ENCODE peak calls at places on chromosomes 13 and 19, in eight cellular contexts. C, H, I, G, O, R, K and S are unnamed samples. For H3K36me3 and H3K27me3, the result is how much of the 10 kb centered on the place peaks cover.

GRCh38 chr19:12995596-12996541 is 594 bp downstream of the NFIX start:
- DNase-seq in G (peak), K (no peak), R (no peak), O (no peak), H (no peak), I (peak), C (no peak), S (no peak)

GRCh38 chr13:104773775-104774174 is 1707.6 kb upstream of the SLC10A2 start:
- DNase-seq in I (peak), K (peak), R (no peak), O (no peak), H (no peak), G (no peak), C (peak), S (no peak)

GRCh38 chr19:16581145-16581970 is 9.1 kb upstream of the SLC35E1 start:
- DNase-seq in I (no peak), O (no peak), G (peak), C (no peak), H (no peak), K (no peak), R (no peak), S (no peak)

GRCh38 chr19:32810452-32810851 is 59.1 kb downstream of the SLC7A9 start:
- DNase-seq in H (no peak), I (no peak), C (no peak), R (no peak), G (no peak), K (no peak), O (no peak), S (no peak)

GRCh38 chr19:44653977-44654784 is 10.5 kb downstream of the PVR start:
- DNase-seq in C (peak), R (peak), G (peak), K (peak), H (no peak), O (peak), I (peak), S (no peak)

GRCh38 chr13:49877629-49878218 is 58.4 kb downstream of the SPRYD7 start:
- DNase-seq in R (no peak), I (no peak), O (no peak), K (peak), H (no peak), C (peak), G (no peak), S (no peak)

GRCh38 chr13:53238241-53238640 is 209.6 kb downstream of the OLFM4 start:
- DNase-seq in O (no peak), R (no peak), H (no peak), G (no peak), K (no peak), I (peak), C (peak), S (no peak)

GRCh38 chr19:16051254-16052025 is 24.9 kb upstream of the TPM4 start:
- DNase-seq in G (no peak), C (no peak), R (no peak), H (no peak), K (peak), I (peak), O (peak), S (no peak)

GRCh38 chr13:51601601-51602348 is 17.5 kb downstream of the WDFY2 start:
- DNase-seq in K (no peak), H (no peak), R (no peak), G (no peak), O (no peak), C (no peak), I (no peak), S (no peak)

GRCh38 chr13:43611631-43612416 is 174.9 kb downstream of the ENOX1 start:
- DNase-seq in O (no peak), I (no peak), K (no peak), H (no peak), C (no peak), G (no peak), R (no peak), S (no peak)

DNA sequence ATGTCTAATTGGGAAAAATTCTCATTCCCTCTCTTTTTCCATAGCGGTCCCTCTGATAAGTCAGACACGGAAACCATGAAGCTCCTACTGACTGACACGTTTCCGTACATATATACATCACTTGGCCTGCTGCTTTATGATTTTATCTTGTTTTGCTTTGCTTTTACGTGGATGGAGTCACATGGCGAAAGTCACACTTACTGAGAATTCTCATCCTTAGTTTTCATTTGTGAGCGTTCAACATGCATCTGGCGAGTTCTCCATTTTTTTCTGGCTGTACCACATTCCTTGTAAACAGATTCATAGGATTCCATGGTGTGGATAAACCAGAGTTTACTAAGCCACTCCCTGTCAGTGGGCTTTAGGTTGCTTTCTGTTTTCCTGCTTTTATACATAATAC is 21.2 kb downstream of the PGPEP1 start:
- DNase-seq in I (no peak), O (no peak), R (no peak), K (no peak), H (no peak), C (no peak), G (no peak), S (no peak)
- H3K36me3 ChIP-seq in I (under half), O (half or more), R (under half), K (under half), H (under half), C (under half), G (half or more), S (under half)

DNA sequence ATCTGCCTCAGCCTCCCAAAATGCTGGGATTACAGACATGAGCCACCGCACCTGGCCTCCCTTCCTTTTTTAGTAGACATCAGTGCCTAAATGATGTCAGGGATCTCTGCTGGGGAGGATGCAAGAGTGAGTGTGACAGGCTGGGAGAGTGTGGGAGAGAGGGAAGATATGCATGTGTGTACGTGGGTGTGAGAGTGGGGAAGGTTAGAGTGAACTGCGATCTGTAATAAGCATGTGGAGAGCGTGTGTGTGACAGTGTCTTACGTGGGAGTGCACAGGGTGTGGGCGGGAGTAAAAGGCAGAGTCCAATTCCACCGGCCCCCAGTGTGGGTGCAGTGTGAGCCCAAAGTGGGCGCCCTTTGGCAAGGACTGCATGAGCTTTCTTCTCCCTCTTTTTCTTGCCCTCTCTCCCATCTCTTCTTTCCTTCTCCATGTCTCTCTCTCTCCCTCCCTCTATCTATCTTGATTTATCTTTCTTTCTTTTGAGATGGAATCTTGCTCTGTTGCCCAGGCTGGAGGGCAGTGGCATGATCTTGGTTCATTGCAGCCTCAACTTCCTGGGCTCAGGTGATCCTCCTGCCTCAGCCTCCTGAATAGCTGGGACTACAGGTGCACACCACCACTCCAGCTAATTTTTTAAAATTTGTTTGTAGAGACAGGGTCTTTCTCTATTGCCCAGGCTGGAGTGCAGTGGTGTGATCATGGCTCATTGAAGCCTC is 893 bp upstream of the NPHS1 start:
- DNase-seq in C (no peak), G (no peak), K (no peak), H (no peak), R (no peak), O (no peak), I (no peak), S (no peak)
- H3K27me3 ChIP-seq in C (under half), G (half or more), K (under half), H (under half), R (half or more), O (half or more), I (under half), S (half or more)

GRCh38 chr19:53467503-53468262 is at the start of gene ZNF813:
- DNase-seq in I (peak), O (peak), C (peak), H (peak), K (peak), R (peak), G (peak), S (peak)

GRCh38 chr19:53463263-53463662 is 4.3 kb upstream of the ZNF813 start:
- DNase-seq in R (peak), H (no peak), G (peak), O (peak), K (no peak), C (peak), I (peak), S (no peak)

GRCh38 chr19:53467138-53467502 is 413 bp upstream of the ZNF813 start:
- DNase-seq in C (no peak), R (peak), O (peak), H (no peak), K (no peak), I (no peak), G (peak), S (no peak)

GRCh38 chr19:53461866-53462265 is 5.7 kb upstream of the ZNF813 start:
- DNase-seq in G (no peak), H (no peak), R (no peak), K (peak), I (no peak), O (no peak), C (no peak), S (no peak)

GRCh38 chr19:53466726-53467125 is 807 bp upstream of the ZNF813 start:
- DNase-seq in O (no peak), R (no peak), I (no peak), K (no peak), H (no peak), G (no peak), C (no peak), S (no peak)
- TF ChIP-seq CTCF in O (no peak), R (no peak), I (no peak), K (no peak), H (no peak), G (no peak), C (no peak), S (no peak)

GRCh38 chr19:23015660-23016059 is 12.7 kb upstream of the ZNF728 start:
- DNase-seq in C (no peak), K (no peak), R (no peak), H (no peak), I (no peak), O (no peak), G (no peak), S (no peak)
- H3K36me3 ChIP-seq in C (under half), K (under half), R (under half), H (under half), I (under half), O (under half), G (under half), S (under half)

DNA sequence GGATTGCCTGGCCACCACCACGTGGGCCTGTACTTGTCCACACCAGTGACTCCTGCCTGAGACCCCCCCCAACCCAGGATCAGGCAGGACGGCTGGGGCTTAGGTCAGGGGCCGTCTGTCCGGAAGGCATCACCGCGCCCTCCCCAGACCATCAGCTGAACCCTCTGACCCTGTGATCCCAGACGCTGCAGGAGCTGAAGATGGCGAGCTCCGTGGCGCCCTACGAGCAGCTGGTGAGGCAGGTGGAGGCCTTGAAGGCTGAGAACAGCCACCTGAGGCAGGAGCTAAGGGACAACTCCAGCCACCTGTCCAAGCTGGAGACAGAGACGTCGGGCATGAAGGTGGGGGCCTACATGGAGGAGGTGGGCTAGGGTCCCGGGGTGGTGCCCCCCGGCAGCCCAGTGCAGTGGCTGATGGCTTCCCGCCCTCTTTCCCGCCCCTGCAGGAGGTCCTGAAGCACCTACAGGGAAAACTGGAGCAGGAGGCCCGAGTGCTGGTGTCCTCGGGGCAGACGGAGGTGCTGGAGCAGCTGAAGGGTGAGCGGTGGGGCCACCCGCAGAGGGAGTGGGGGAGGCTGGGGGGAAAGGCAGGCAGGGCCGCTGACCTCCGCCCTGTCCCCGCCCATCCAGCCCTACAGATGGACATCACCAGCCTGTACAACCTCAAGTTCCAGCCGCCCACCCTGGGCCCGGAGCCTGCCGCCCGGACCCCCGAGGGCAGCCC is 3.0 kb downstream of the APC2 start:
- DNase-seq in R (no peak), H (no peak), O (no peak), C (no peak), G (no peak), I (no peak), K (no peak), S (no peak)
- H3K27me3 ChIP-seq in R (half or more), H (under half), O (half or more), C (half or more), G (half or more), I (under half), K (under half), S (half or more)

GRCh38 chr19:43504426-43505185 is at the start of gene PHLDB3:
- DNase-seq in K (peak), C (peak), R (peak), G (peak), O (peak), H (no peak), I (no peak), S (no peak)
- TF ChIP-seq CTCF in K (peak), C (no peak), R (no peak), G (no peak), O (no peak), H (no peak), I (no peak), S (peak)

GRCh38 chr13:73754727-73755292 is 379.4 kb downstream of the KLF12 start:
- DNase-seq in C (peak), O (no peak), H (no peak), R (no peak), K (peak), G (no peak), I (peak), S (no peak)
- H3K36me3 ChIP-seq in C (under half), O (under half), H (under half), R (under half), K (under half), G (under half), I (under half), S (under half)

DNA sequence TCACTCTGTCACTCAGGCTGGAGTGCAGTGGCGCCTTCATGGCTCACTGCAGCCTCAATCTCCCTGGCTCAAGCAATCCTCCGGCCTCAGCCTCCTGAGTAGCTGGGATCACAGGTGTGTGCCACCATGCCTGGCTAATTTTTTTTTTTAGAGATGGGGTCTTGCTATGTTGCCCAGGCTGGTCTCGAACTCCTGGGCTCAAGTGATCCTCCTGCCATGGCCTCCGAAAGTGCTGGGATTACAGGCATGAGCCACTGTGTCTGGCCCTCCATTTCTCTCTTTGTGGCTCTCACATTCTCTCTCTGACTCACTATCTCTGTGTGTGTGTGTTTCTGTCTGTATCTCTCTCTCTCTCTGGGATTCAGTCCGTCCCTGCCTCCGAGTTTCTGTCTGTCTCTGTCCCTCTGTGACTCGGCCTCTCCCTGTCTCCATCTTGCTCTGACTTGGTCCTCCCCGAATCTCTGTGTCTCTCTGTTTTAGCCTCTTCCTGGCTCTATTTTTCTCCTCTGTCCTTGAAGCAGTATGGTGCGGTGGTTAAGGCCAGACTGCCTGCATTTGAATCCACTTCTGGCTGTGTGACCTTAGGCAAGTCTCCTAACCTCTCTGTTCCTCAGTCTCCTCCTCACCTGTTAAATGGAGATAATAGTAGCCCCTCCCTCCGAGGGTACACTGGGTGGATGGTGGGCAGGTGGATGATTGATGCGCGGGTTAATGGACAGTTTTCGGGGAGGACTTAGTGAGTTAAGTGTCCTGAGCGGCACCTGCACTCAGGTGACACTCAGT is 11.0 kb downstream of the MEIS3 start:
- DNase-seq in H (no peak), G (no peak), O (peak), R (no peak), C (no peak), K (no peak), I (no peak), S (no peak)
- H3K27me3 ChIP-seq in H (under half), G (under half), O (under half), R (under half), C (under half), K (under half), I (under half), S (under half)